ENCODE peak calls at places on chromosomes 4 and X, in ten cellular contexts. N, H, Z, X, B, Y, M, E, Q and F are unnamed samples. For H3K27me3 and H3K9me3, the result is how much of the 10 kb centered on the place peaks cover.

GRCh38 chrX:42242044-42242443 is 318.7 kb upstream of the CASK start:
- DNase-seq in B (no peak), Q (no peak), Z (no peak), N (no peak), Y (no peak), M (no peak), E (no peak), X (no peak), H (no peak), F (no peak)

GRCh38 chr4:170087163-170087700 is 2.5 kb downstream of the AADAT start:
- DNase-seq in X (no peak), Z (no peak), E (no peak), M (no peak), H (peak), B (no peak), Y (no peak), N (no peak), Q (no peak), F (no peak)

GRCh38 chr4:81652069-81652478 is 180.4 kb upstream of the RASGEF1B start:
- DNase-seq in N (no peak), Y (no peak), M (no peak), X (no peak), H (no peak), Z (no peak), B (no peak), E (no peak), Q (no peak), F (no peak)

GRCh38 chrX:134236690-134237362 is at the start of gene CCDC160:
- DNase-seq in X (no peak), E (peak), B (peak), M (peak), Y (peak), H (no peak), Q (no peak), N (no peak), Z (peak), F (peak)

GRCh38 chr4:76897522-76898384 is at the start of gene SOWAHB:
- DNase-seq in Y (no peak), E (peak), B (peak), N (peak), X (no peak), Z (peak), M (peak), H (peak), Q (no peak), F (no peak)

GRCh38 chr4:88054909-88055308 is 47.5 kb downstream of the PKD2 start:
- DNase-seq in N (peak), B (peak), X (no peak), M (no peak), Q (peak), E (no peak), H (peak), Z (peak), Y (no peak), F (peak)

GRCh38 chr4:182519528-182519927 is 276.3 kb downstream of the TENM3 start:
- DNase-seq in E (no peak), M (no peak), Q (no peak), Y (no peak), X (no peak), H (no peak), N (no peak), Z (no peak), B (no peak), F (no peak)

GRCh38 chrX:65745992-65746391 is 78.5 kb downstream of the MSN start:
- DNase-seq in H (no peak), E (no peak), X (no peak), N (no peak), B (no peak), Z (no peak), Y (no peak), M (no peak), Q (no peak), F (no peak)

GRCh38 chr4:1246901-1247810 is 1.8 kb downstream of the CTBP1 start:
- DNase-seq in X (no peak), N (peak), H (peak), Z (no peak), B (no peak), M (peak), E (peak), Q (no peak), Y (no peak), F (no peak)

GRCh38 chr4:37541956-37542355 is 144.2 kb downstream of the RELL1 start:
- DNase-seq in Q (no peak), X (no peak), E (no peak), N (no peak), Z (no peak), Y (no peak), H (no peak), B (no peak), M (no peak), F (no peak)

GRCh38 chr4:7120341-7120740 is 52.5 kb upstream of the GRPEL1 start:
- DNase-seq in H (no peak), E (no peak), Z (no peak), M (no peak), Y (no peak), Q (peak), X (no peak), N (no peak), B (peak), F (no peak)

GRCh38 chr4:26821677-26822503 is 38.8 kb upstream of the STIM2 start:
- DNase-seq in Q (peak), Y (no peak), E (no peak), X (no peak), N (no peak), B (peak), Z (no peak), H (no peak), M (no peak), F (no peak)

GRCh38 chr4:1746265-1746691 is 25.0 kb downstream of the TACC3 start:
- DNase-seq in Q (peak), Y (peak), H (no peak), N (peak), Z (peak), E (peak), M (peak), B (peak), X (peak), F (peak)

GRCh38 chr4:173270312-173271027 is 63.7 kb downstream of the HMGB2 start:
- DNase-seq in M (no peak), Z (no peak), X (no peak), H (no peak), E (no peak), N (no peak), Y (no peak), Q (peak), B (no peak), F (peak)

GRCh38 chr4:157895205-157895604 is 277.6 kb downstream of the GASK1B start:
- DNase-seq in H (no peak), Z (no peak), E (no peak), Y (no peak), N (no peak), M (no peak), X (no peak), B (no peak), Q (no peak), F (no peak)

GRCh38 chr4:912548-913279 is 19.4 kb downstream of the GAK start:
- DNase-seq in H (peak), N (no peak), M (peak), Z (no peak), X (no peak), Y (no peak), E (no peak), B (no peak), Q (no peak), F (no peak)

GRCh38 chr4:40736910-40737309 is 12.8 kb upstream of the NSUN7 start:
- DNase-seq in E (no peak), Z (no peak), Q (peak), M (no peak), B (peak), Y (no peak), X (no peak), N (peak), H (peak), F (no peak)

GRCh38 chrX:11745881-11746280 is 12.2 kb upstream of the MSL3 start:
- DNase-seq in B (no peak), M (no peak), Y (no peak), Q (no peak), X (no peak), H (no peak), N (no peak), Z (no peak), E (no peak), F (no peak)

GRCh38 chrX:150547511-150548115 is 20.8 kb upstream of the MTM1 start:
- DNase-seq in N (peak), E (peak), X (no peak), Y (peak), B (no peak), H (no peak), Z (peak), Q (no peak), M (peak), F (peak)

GRCh38 chr4:23902203-23902602 is 12.4 kb upstream of the PPARGC1A start:
- DNase-seq in Z (no peak), H (no peak), Y (no peak), Q (no peak), X (no peak), B (no peak), M (no peak), E (no peak), N (no peak), F (no peak)

GRCh38 chr4:8135666-8136065 is 22.9 kb downstream of the ABLIM2 start:
- DNase-seq in Q (no peak), Y (no peak), X (no peak), Z (no peak), N (no peak), B (no peak), M (no peak), H (no peak), E (no peak), F (no peak)

GRCh38 chr4:83011779-83012630 is 1.4 kb upstream of the LIN54 start:
- DNase-seq in E (peak), X (peak), Z (peak), Q (peak), Y (no peak), M (no peak), B (no peak), N (peak), H (peak), F (peak)

GRCh38 chr4:52643846-52644245 is 15.3 kb downstream of the USP46 start:
- DNase-seq in Y (peak), H (peak), X (no peak), E (peak), N (no peak), M (no peak), Z (peak), Q (peak), B (peak), F (peak)

GRCh38 chr4:41327770-41328169 is 71.0 kb downstream of the UCHL1 start:
- DNase-seq in Z (peak), N (no peak), M (no peak), X (no peak), Q (no peak), Y (no peak), B (no peak), H (no peak), E (no peak), F (no peak)

GRCh38 chrX:15055146-15055930 is 182.1 kb downstream of the MOSPD2 start:
- DNase-seq in X (no peak), H (peak), Z (no peak), E (no peak), Y (no peak), N (no peak), Q (peak), B (no peak), M (no peak), F (peak)

GRCh38 chr4:87977521-87978278 is 2.2 kb downstream of the SPP1 start:
- DNase-seq in H (no peak), Y (no peak), N (no peak), E (no peak), B (no peak), M (no peak), Q (no peak), Z (no peak), X (no peak), F (no peak)

GRCh38 chr4:68655764-68656444 is 14.5 kb downstream of the UGT2B15 start:
- DNase-seq in Q (no peak), N (no peak), Y (no peak), Z (no peak), B (no peak), X (no peak), E (no peak), M (no peak), H (no peak), F (no peak)
- H3K4me3 ChIP-seq in Q (no peak), N (no peak), Y (no peak), Z (no peak), B (no peak), X (no peak), E (no peak), M (no peak), H (no peak), F (no peak)

GRCh38 chrX:17713288-17713687 is 24.0 kb upstream of the SCML1 start:
- DNase-seq in N (no peak), M (no peak), B (no peak), Z (no peak), Y (no peak), Q (no peak), H (no peak), X (no peak), E (no peak), F (no peak)

GRCh38 chrX:17706676-17707075 is 30.6 kb upstream of the SCML1 start:
- DNase-seq in X (no peak), Z (no peak), Q (peak), H (peak), Y (no peak), N (no peak), B (no peak), E (no peak), M (no peak), F (no peak)

GRCh38 chrX:17705211-17705610 is 32.1 kb upstream of the SCML1 start:
- DNase-seq in B (no peak), X (no peak), Z (no peak), Q (no peak), H (no peak), M (no peak), E (no peak), N (no peak), Y (no peak), F (no peak)

GRCh38 chrX:17707731-17708130 is 29.6 kb upstream of the SCML1 start:
- DNase-seq in E (no peak), Q (no peak), H (peak), N (no peak), X (no peak), Z (no peak), M (no peak), B (no peak), Y (no peak), F (no peak)

GRCh38 chrX:17710836-17711235 is 26.5 kb upstream of the SCML1 start:
- DNase-seq in Q (peak), B (no peak), M (no peak), H (no peak), Y (no peak), E (no peak), N (no peak), Z (no peak), X (no peak), F (no peak)
- H3K27me3 ChIP-seq in Q (under half), B (under half), M (under half), H (under half), Y (under half), E (under half), N (under half), Z (under half), X (under half), F (under half)

GRCh38 chrX:78303086-78303485 is 24.3 kb downstream of the CYSLTR1 start:
- DNase-seq in E (no peak), B (no peak), X (no peak), M (no peak), N (no peak), Z (no peak), H (no peak), Y (no peak), Q (no peak), F (no peak)
- H3K9me3 ChIP-seq in E (under half), B (under half), X (under half), M (under half), N (under half), Z (under half), H (under half), Y (under half), Q (under half), F (under half)

GRCh38 chr4:3368841-3369760 is 72.7 kb upstream of the HGFAC start:
- DNase-seq in X (no peak), Q (no peak), Y (no peak), M (peak), H (no peak), B (no peak), N (no peak), Z (no peak), E (no peak), F (no peak)
- H3K4me3 ChIP-seq in X (peak), Q (no peak), Y (peak), M (peak), H (no peak), B (no peak), N (peak), Z (no peak), E (peak), F (peak)

DNA sequence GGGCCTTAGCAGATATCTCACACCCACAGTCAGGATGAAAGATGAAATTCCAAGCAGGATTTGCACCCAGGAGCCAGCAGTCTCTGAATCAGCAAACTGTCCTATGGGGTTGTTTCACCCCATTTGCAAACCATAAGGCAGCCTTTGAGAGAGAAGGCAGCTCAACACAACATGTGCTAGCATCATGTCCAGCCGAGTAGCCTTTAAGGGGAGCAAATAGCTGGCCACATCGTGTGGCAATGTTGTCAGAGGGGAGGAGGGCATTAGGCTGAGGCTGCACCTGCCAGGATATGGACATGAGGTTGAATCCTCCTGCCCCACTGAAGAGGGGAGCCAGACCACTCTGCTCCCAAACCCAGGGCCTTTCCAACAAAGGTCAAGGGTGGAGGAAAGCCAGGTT is 20.6 kb upstream of the PJA1 start:
- DNase-seq in B (no peak), Z (no peak), X (no peak), H (no peak), E (no peak), N (no peak), Q (no peak), M (no peak), Y (no peak), F (no peak)
- H3K27me3 ChIP-seq in B (under half), Z (under half), X (under half), H (under half), E (under half), N (under half), Q (under half), M (under half), Y (under half), F (under half)

DNA sequence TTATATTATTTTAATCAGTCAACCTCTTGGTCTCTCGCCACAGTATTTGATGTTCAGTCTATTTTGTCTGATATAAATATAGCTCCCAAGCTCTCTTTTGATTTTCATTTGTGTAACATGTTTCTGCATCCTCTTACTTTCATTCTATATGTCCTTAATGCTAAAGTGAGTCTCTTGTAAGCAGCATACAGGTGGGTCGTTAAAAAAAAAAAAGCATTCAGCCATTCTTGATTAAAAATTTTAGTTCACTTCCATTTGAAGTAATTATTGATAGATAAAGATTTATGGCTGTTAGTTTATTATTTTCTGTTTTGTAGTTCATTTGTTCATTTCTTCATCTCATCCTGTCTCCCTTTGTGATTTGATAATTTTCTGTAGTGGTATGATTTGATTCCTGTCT is 229.1 kb downstream of the GUCY2F start:
- DNase-seq in M (no peak), B (no peak), E (no peak), Z (no peak), H (no peak), Y (no peak), N (no peak), X (no peak), Q (no peak), F (no peak)
- H3K9me3 ChIP-seq in M (under half), B (under half), E (under half), Z (under half), H (under half), Y (under half), N (under half), X (under half), Q (under half), F (under half)

DNA sequence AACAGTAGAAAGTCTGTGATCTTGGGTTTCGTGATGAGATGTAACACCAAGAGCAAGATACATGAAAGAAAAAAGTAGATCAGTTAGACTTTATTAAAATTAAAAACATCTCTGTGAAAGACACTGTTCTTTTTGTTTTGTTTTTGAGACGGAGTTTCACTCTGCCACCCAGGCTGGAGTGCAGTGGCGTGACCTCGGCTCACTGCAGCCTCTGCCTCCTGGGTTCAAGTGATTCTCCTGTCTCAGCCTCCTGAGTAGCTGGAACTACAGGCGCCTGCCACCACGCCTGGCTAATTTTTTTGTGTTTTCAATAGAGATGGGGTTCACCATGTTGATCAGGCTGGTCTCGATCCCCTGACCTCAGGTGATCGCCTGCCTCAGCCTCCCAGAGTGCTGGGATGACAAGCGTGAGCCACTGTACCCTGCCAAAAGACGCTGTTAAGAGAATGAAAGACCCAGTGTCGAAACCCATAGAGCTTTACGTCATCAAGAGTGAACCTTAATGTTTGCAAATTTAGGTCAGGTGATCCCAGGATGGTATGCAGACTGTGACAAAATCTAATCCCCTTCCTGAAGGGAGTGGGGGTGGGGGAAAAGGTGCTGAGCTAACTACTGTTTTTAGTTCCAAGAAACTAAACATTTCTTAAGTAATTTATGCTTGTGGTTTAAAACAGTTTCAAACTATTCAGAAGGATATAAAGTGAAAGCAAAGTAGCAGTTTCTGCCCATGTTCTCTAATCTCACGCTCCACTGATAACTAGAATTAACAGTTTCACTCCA is 8.0 kb downstream of the OFD1 start:
- DNase-seq in E (no peak), Y (no peak), N (peak), H (no peak), M (no peak), Z (no peak), B (no peak), X (no peak), Q (no peak), F (no peak)
- H3K4me3 ChIP-seq in E (no peak), Y (no peak), N (peak), H (no peak), M (no peak), Z (no peak), B (no peak), X (no peak), Q (no peak), F (no peak)

GRCh38 chrX:53013291-53013690 is 35.3 kb upstream of the GPR173 start:
- DNase-seq in Z (no peak), X (no peak), E (no peak), N (no peak), Y (no peak), Q (no peak), H (no peak), B (no peak), M (no peak), F (no peak)
- H3K27me3 ChIP-seq in Z (under half), X (under half), E (under half), N (under half), Y (under half), Q (under half), H (under half), B (under half), M (under half), F (under half)